ENCODE peak calls at places on chromosomes 5 and 9, in seven cellular contexts. S, Y, X, T, K, U and R are unnamed samples.

GRCh38 chr9:90985631-90986030 is 184.0 kb downstream of the SYK start:
- DNase-seq in S (no peak), T (no peak), K (peak), X (no peak), Y (no peak), U (no peak), R (no peak)

GRCh38 chr5:122942164-122942914 is 94.2 kb downstream of the PPIC start:
- DNase-seq in S (no peak), U (no peak), Y (no peak), K (peak), X (peak), T (no peak), R (no peak)

GRCh38 chr9:117268847-117269452 is 145.9 kb downstream of the ASTN2 start:
- DNase-seq in U (no peak), X (no peak), S (no peak), T (no peak), Y (no peak), K (no peak), R (no peak)

GRCh38 chr5:117881426-117882230 is 1106.7 kb downstream of the DTWD2 start:
- DNase-seq in T (no peak), S (no peak), K (no peak), X (no peak), Y (no peak), U (no peak), R (no peak)

GRCh38 chr5:18354828-18355227 is 720.6 kb downstream of the TAF11L14 start:
- DNase-seq in S (no peak), U (no peak), T (no peak), X (no peak), Y (no peak), K (no peak), R (no peak)

GRCh38 chr5:143208781-143209510 is 194.5 kb downstream of the NR3C1 start:
- DNase-seq in T (no peak), K (no peak), S (no peak), X (peak), U (no peak), Y (no peak), R (no peak)

GRCh38 chr9:96219615-96220257 is 82.2 kb downstream of the HSD17B3 start:
- DNase-seq in K (peak), X (peak), T (no peak), S (peak), Y (peak), U (peak), R (no peak)

GRCh38 chr9:93398471-93398870 is 53.0 kb upstream of the FAM120A start:
- DNase-seq in Y (no peak), K (no peak), X (no peak), U (no peak), T (no peak), S (no peak), R (no peak)

GRCh38 chr9:115411993-115412452 is 294.1 kb upstream of the TNC start:
- DNase-seq in U (no peak), S (no peak), K (no peak), Y (no peak), X (peak), T (peak), R (no peak)

GRCh38 chr9:121261107-121261460 is 6.9 kb upstream of the GSN start:
- DNase-seq in K (peak), Y (no peak), T (no peak), S (peak), U (no peak), X (peak), R (no peak)

GRCh38 chr5:142508027-142508426 is 177.9 kb downstream of the FGF1 start:
- DNase-seq in S (peak), X (no peak), Y (no peak), K (no peak), T (no peak), U (no peak), R (no peak)

GRCh38 chr5:180631549-180632392 is 17.6 kb downstream of the FLT4 start:
- DNase-seq in S (no peak), Y (no peak), X (no peak), T (no peak), K (no peak), U (no peak), R (no peak)

GRCh38 chr5:32802764-32803163 is 91.6 kb downstream of the NPR3 start:
- DNase-seq in X (peak), T (no peak), S (no peak), U (no peak), Y (no peak), K (no peak), R (no peak)

GRCh38 chr5:141343242-141343952 is at the start of gene PCDHGA3:
- DNase-seq in Y (no peak), T (no peak), U (no peak), S (no peak), X (peak), K (peak), R (no peak)

GRCh38 chr5:81005708-81006107 is 45.5 kb downstream of the RASGRF2 start:
- DNase-seq in U (no peak), T (no peak), K (no peak), S (no peak), Y (no peak), X (no peak), R (no peak)

GRCh38 chr5:81003987-81004386 is 43.8 kb downstream of the RASGRF2 start:
- DNase-seq in U (no peak), T (no peak), K (no peak), S (no peak), X (no peak), Y (no peak), R (no peak)

GRCh38 chr5:81007637-81008027 is 47.5 kb downstream of the RASGRF2 start:
- DNase-seq in X (no peak), U (no peak), T (no peak), Y (no peak), K (no peak), S (no peak), R (no peak)

GRCh38 chr5:81006955-81007636 is 46.9 kb downstream of the RASGRF2 start:
- DNase-seq in K (no peak), S (no peak), T (no peak), Y (no peak), U (no peak), X (no peak), R (no peak)

DNA sequence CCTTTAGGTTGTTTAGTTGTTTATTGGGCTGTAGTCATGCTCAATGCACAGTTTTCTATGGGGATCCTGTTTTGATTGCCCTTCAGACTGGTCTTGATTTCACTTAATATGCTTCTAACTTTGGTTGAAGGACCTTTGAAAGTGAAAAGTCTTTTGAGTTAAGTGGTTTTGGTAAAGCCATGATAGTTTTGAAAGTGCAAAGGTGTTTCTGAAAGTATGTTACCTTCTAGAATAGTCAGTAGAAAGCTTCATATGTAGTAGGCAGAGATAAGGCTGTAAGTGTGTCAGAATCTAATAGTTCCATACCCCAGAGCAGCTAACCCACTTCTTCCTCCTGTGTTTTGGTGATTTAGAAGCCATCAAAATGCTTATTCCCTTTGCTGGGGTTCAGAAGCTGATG is 46.1 kb downstream of the RASGRF2 start:
- DNase-seq in X (no peak), U (no peak), Y (no peak), K (no peak), S (no peak), T (no peak), R (no peak)
- TF ChIP-seq CTCF in X (no peak), U (no peak), Y (no peak), K (no peak), S (no peak), T (no peak), R (no peak)

DNA sequence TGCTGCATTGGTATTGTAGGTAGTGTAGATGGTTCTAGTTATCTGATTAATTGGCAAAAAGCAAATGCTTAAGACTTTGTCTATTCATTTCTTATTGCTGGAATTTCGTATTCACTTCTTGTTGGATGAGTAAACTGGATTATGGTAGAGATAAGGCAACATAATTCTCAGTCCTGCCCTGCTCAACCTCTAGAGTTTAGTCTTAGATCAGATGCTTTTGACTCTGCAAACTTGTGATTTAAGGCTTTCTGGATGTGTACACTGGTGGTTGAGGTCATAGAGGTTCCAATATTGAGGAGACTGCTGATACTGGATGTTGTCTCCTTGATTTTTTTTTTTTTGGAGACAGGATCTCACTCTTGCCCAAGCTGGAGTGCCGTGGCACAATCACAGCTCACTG is 35.0 kb downstream of the KIF2A start:
- DNase-seq in Y (no peak), U (no peak), S (no peak), X (no peak), T (no peak), K (no peak), R (no peak)
- TF ChIP-seq CTCF in Y (no peak), U (no peak), S (no peak), X (no peak), T (no peak), K (no peak), R (no peak)

DNA sequence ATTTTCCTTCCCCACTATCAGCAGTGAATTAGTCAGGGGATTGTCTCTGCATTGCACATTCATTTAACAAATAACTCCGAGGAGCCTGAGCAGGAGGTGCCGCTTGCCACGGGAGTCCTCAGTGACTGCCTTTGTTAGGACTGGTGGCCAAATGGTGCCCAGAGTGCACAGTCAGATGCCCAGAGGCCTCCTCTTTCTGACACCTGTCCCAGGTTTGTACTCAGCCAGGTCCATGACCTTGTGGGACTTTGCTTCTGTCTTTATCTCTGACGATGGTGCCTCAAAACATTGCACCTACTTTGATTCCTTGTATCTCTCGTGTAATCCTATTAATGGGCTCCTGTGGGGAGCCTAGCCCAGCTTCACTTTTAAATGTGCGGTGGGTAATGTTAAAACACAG is 4.3 kb downstream of the SRD5A1 start:
- DNase-seq in S (no peak), X (no peak), T (no peak), K (no peak), Y (no peak), U (no peak), R (no peak)
- TF ChIP-seq CTCF in S (no peak), X (no peak), T (no peak), K (no peak), Y (no peak), U (no peak), R (no peak)

GRCh38 chr5:55691265-55692105 is 20.6 kb downstream of the SLC38A9 start:
- DNase-seq in K (peak), T (no peak), Y (no peak), X (peak), U (no peak), S (peak), R (no peak)
- TF ChIP-seq CTCF in K (peak), T (peak), Y (peak), X (peak), U (peak), S (peak), R (peak)